ENCODE peak calls at places on chromosomes 12 and 14, in nine cellular contexts. I is cardiac muscle cell, V is T follicular helper cell, M is fibroblast of lung, A is mucosa of gallbladder, S is lung, U is C1 segment of cervical spinal cord, K is fibroblast of gingiva, Q is right atrium auricular region. O is an unnamed sample.

GRCh38 chr14:97838986-97839385 is 1041.8 kb downstream of the VRK1 start:
- DNase-seq in I (no peak), V (no peak), M (no peak), A (no peak), S (no peak), U (no peak), K (no peak), Q (no peak), O (no peak)

GRCh38 chr12:96014932-96015599 is 18.9 kb upstream of the HAL start:
- DNase-seq in I (peak; percentile 30), V (no peak), M (peak; percentile 49), A (no peak), S (no peak), U (no peak), K (peak; percentile 50), Q (no peak), O (peak; percentile 10)

GRCh38 chr12:1773937-1774655 is 46.3 kb upstream of the LRTM2 start:
- DNase-seq in I (no peak), V (no peak), M (no peak), A (no peak), S (no peak), U (no peak), K (peak; percentile 76), Q (no peak), O (peak; percentile 66)

GRCh38 chr12:32273063-32273521 is 126.3 kb upstream of the FGD4 start:
- DNase-seq in I (no peak), V (no peak), M (peak; percentile 56), A (no peak), S (no peak), U (no peak), K (peak; percentile 20), Q (no peak), O (no peak)

GRCh38 chr12:91355150-91356006 is 172.8 kb upstream of the DCN start:
- DNase-seq in I (peak; percentile 87), V (peak; percentile 12), M (peak; percentile 85), A (peak; percentile 79), S (peak; percentile 65), U (peak; percentile 15), K (peak; percentile 70), Q (peak; percentile 86), O (peak; percentile 77)

GRCh38 chr12:82019533-82019932 is 260.4 kb upstream of the PPFIA2 start:
- DNase-seq in I (peak; percentile 26), V (no peak), M (no peak), A (no peak), S (no peak), U (no peak), K (no peak), Q (no peak), O (no peak)

GRCh38 chr12:65389436-65389835 is 111.0 kb downstream of the MSRB3 start:
- DNase-seq in I (no peak), V (no peak), M (no peak), A (no peak), S (no peak), U (no peak), K (no peak), Q (no peak), O (no peak)

GRCh38 chr12:111858186-111858585 is 16.2 kb downstream of the MAPKAPK5 start:
- DNase-seq in I (no peak), V (no peak), M (no peak), A (no peak), S (no peak), U (no peak), K (no peak), Q (no peak), O (no peak)

GRCh38 chr14:85319998-85320397 is 209.9 kb upstream of the FLRT2 start:
- DNase-seq in I (peak; percentile 32), V (no peak), M (peak; percentile 15), A (no peak), S (no peak), U (no peak), K (no peak), Q (no peak), O (no peak)

GRCh38 chr14:24289649-24290283 is 9.8 kb downstream of the DHRS1 start:
- DNase-seq in I (no peak), V (no peak), M (no peak), A (no peak), S (no peak), U (no peak), K (no peak), Q (no peak), O (no peak)

GRCh38 chr14:80202888-80203562 is 8.3 kb downstream of the DIO2 start:
- DNase-seq in I (peak; percentile 8), V (no peak), M (no peak), A (no peak), S (no peak), U (no peak), K (no peak), Q (no peak), O (no peak)

GRCh38 chr12:109621864-109622485 is 48.4 kb downstream of the MVK start:
- DNase-seq in I (no peak), V (no peak), M (no peak), A (no peak), S (no peak), U (no peak), K (no peak), Q (no peak), O (peak; percentile 13)

GRCh38 chr12:13941258-13942249 is 39.8 kb downstream of the GRIN2B start:
- DNase-seq in I (peak; percentile 48), V (no peak), M (peak; percentile 29), A (peak; percentile 78), S (peak; percentile 52), U (peak; percentile 45), K (peak; percentile 6), Q (no peak), O (peak; percentile 40)

GRCh38 chr12:2692156-2692555 is 102.6 kb upstream of the FKBP4 start:
- DNase-seq in I (no peak), V (no peak), M (no peak), A (no peak), S (peak; percentile 10), U (no peak), K (no peak), Q (no peak), O (no peak)

GRCh38 chr12:132560831-132561783 is 49.3 kb downstream of the LRCOL1 start:
- DNase-seq in I (peak; percentile 55), V (peak; percentile 54), M (peak; percentile 65), A (peak; percentile 24), S (peak; percentile 53), U (no peak), K (no peak), Q (no peak), O (peak; percentile 24)

GRCh38 chr12:14841761-14842160 is 1.6 kb downstream of the ART4 start:
- DNase-seq in I (peak; percentile 79), V (no peak), M (peak; percentile 28), A (peak; percentile 36), S (peak; percentile 60), U (no peak), K (peak; percentile 71), Q (peak; percentile 84), O (peak; percentile 68)

GRCh38 chr12:51419473-51420228 is 5.0 kb upstream of the SLC4A8 start:
- DNase-seq in I (no peak), V (no peak), M (no peak), A (no peak), S (no peak), U (no peak), K (no peak), Q (no peak), O (no peak)

GRCh38 chr12:7042847-7043246 is 17.7 kb upstream of the C1S start:
- DNase-seq in I (peak; percentile 69), V (no peak), M (peak; percentile 62), A (no peak), S (no peak), U (no peak), K (peak; percentile 31), Q (no peak), O (peak; percentile 45)

GRCh38 chr12:30154996-30155730 is 371.4 kb upstream of the TMTC1 start:
- DNase-seq in I (peak; percentile 61), V (no peak), M (no peak), A (no peak), S (no peak), U (no peak), K (peak; percentile 7), Q (no peak), O (peak; percentile 46)

GRCh38 chr12:12562016-12562483 is 613 bp downstream of the DUSP16 start:
- DNase-seq in I (peak; percentile 50), V (peak; percentile 18), M (peak; percentile 37), A (no peak), S (peak; percentile 31), U (peak; percentile 68), K (peak; percentile 6), Q (no peak), O (peak; percentile 23)